ENCODE peak calls at places on chromosome 3, in seven cellular contexts. I, N, M, Y, C, T and G are unnamed samples. For H3K4me1, the result is how much of the 10 kb centered on the place peaks cover.

GRCh38 chr3:25910997-25911396 is 121.1 kb downstream of the OXSM start:
- DNase-seq in I (no peak), N (no peak), M (peak), Y (no peak), C (peak), T (peak), G (no peak)

GRCh38 chr3:177284383-177284881 is 87.2 kb upstream of the TBL1XR1 start:
- DNase-seq in I (no peak), N (no peak), M (peak), Y (no peak), C (peak), T (peak), G (no peak)

GRCh38 chr3:20185364-20185732 is 658 bp downstream of the SGO1 start:
- DNase-seq in I (no peak), N (no peak), M (no peak), Y (no peak), C (peak), T (no peak), G (no peak)

GRCh38 chr3:70974752-70975151 is 608.8 kb downstream of the FOXP1 start:
- DNase-seq in I (no peak), N (no peak), M (no peak), Y (no peak), C (no peak), T (no peak), G (no peak)

GRCh38 chr3:195731356-195731960 is 10.7 kb downstream of the MUC20 start:
- DNase-seq in I (peak), N (no peak), M (no peak), Y (no peak), C (no peak), T (no peak), G (peak)

GRCh38 chr3:156356537-156357363 is 198.2 kb downstream of the SSR3 start:
- DNase-seq in I (no peak), N (no peak), M (no peak), Y (no peak), C (no peak), T (no peak), G (no peak)

GRCh38 chr3:184466413-184466960 is 86.6 kb downstream of the CHRD start:
- DNase-seq in I (peak), N (no peak), M (no peak), Y (no peak), C (no peak), T (no peak), G (no peak)

GRCh38 chr3:42790714-42791229 is 13.5 kb downstream of the HIGD1A start:
- DNase-seq in I (no peak), N (no peak), M (no peak), Y (no peak), C (no peak), T (no peak), G (no peak)

GRCh38 chr3:178295257-178295912 is 240.9 kb upstream of the KCNMB2 start:
- DNase-seq in I (no peak), N (no peak), M (no peak), Y (no peak), C (no peak), T (peak), G (no peak)

GRCh38 chr3:98791341-98792325 is 28.5 kb downstream of the ST3GAL6 start:
- DNase-seq in I (no peak), N (no peak), M (no peak), Y (no peak), C (no peak), T (no peak), G (no peak)

GRCh38 chr3:8490079-8490552 is 11.5 kb upstream of the LMCD1 start:
- DNase-seq in I (no peak), N (no peak), M (no peak), Y (no peak), C (peak), T (no peak), G (no peak)

GRCh38 chr3:105362021-105362665 is 4.6 kb upstream of the ALCAM start:
- DNase-seq in I (no peak), N (no peak), M (no peak), Y (no peak), C (no peak), T (no peak), G (no peak)
- TF ChIP-seq POLR2A in I (no peak), N (no peak), M (no peak), Y (no peak), C (no peak), T (no peak), G (no peak)

DNA sequence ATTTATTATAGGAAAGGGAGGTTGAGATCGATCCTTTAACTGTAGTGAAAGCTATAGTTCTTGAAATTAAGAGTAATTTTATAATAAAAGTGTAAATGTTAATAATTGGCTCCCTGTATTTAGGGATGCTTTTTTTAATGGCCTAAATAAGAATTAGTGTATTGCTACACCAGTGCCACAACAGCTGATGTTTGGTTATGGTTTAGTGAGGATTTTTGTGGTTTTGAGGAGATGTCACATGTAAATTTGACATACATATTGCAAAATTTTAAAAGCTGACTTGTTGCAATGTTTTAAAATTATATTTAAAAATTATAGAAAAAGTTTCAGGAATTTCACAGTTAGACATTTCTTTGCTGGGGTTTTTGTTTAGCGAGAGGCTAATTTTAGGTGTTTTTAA is 3.9 kb downstream of the TSC22D2 start:
- DNase-seq in I (no peak), N (no peak), M (no peak), Y (no peak), C (no peak), T (no peak), G (no peak)
- H3K4me1 ChIP-seq in I (under half), N (under half), M (under half), Y (under half), C (under half), T (under half), G (under half)

DNA sequence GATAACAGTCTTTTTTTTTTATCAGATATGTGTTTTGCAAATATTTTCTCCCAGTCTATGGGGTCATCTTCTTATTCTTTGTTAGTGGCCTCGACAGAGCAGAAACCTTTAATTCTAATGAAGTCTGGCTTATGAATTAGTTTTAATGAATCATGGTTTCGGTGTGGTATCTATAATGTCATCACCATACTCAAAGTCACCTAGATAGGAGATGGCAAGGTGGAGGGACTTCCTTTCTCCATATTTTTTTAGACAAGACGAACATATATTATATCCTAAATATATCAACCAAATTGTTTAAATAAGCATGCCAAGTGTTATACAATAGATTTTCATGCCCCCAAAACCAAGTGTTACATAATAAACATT is 60.4 kb downstream of the CD200 start:
- DNase-seq in I (no peak), N (no peak), M (no peak), Y (no peak), C (no peak), T (no peak), G (no peak)
- H3K27ac ChIP-seq in I (no peak), N (peak), M (no peak), Y (peak), C (no peak), T (no peak), G (no peak)

GRCh38 chr3:46693038-46693896 is at the start of gene ALS2CL:
- DNase-seq in I (peak), N (peak), M (no peak), Y (peak), C (peak), T (no peak), G (peak)
- TF ChIP-seq POLR2A in I (peak), N (no peak), M (no peak), Y (no peak), C (peak), T (no peak), G (peak)

DNA sequence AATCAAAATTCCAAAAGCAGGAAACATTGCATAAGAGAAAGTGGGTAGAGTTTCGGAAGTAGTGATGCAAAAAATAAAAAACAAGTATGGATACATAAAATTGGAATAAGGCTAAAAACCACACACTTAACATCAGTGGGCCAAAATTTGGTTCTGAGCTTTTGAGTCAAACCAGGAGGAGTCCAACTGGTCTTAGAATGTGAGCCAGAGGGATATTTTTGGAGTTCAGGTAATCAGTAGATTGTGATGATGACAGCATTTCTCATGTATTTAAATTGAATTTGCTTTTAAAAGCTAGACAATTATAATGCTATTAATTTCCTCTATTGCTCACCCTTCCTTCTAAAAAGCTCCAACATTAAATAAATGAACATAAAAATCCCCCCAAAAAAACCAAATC is 38.2 kb upstream of the CHST2 start:
- DNase-seq in I (no peak), N (no peak), M (no peak), Y (no peak), C (no peak), T (no peak), G (no peak)
- H3K4me1 ChIP-seq in I (under half), N (under half), M (under half), Y (under half), C (under half), T (under half), G (under half)

DNA sequence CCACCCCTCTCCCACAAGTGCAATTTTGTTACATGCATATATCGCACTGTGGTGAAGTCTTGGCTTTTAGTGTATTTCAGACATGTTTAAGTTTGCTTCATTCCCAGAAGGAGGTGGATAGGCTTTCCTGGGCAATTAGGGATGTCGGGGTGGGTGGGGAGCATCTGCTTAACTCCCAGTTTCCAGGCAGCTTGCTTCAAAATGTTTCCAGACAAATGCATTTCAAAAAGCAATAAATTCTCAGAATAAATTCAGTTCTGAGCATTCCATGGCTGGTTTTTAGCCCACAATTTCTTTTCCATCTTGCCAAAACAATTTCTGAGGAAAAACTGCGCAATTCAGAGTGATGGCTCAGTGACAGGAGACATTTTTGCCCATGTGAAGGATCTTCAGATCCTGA is 227.6 kb upstream of the ZPLD1 start:
- DNase-seq in I (no peak), N (no peak), M (no peak), Y (no peak), C (no peak), T (no peak), G (no peak)
- H3K27ac ChIP-seq in I (no peak), N (peak), M (no peak), Y (peak), C (peak), T (no peak), G (no peak)

DNA sequence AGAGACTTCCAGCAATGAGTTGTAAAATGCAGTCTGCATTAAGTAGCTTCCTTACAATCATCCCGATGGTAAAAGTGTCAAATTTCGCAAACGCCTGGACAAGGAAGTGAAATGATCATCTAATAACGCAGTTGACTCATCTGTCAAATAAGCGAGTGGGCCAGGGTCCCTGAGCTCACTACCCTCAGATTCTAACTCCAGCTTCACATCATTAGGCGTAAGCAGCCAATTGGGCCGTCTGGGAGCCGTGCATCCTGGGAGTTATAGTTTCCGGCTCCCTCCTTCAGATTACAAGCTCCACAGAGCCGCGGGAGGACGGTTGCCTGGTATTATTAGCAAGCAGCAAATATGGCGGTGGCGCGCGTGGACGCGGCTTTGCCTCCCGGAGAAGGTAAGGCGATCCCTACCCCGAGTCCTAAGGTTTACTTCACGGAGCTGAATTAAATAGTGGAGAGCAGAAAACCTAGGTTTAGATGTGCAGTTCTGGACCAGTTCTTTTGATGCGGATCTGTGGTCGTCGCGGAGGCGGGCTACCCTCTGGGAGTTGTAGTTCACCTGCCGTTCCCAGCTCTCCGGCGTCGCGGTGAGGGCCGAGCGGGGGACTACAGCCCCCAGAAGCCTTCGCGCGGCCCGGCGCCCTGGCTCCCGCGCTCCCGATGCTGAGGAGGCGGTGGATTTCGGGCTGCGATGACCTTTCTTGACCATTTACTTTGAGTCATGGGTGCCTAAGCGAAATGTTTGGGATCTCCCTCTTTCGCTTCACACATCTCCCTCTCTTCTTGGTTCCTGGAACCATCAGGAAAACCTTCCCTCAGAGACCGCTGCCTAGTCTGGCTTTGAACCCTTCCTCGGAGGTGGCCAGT is at the start of gene CEP97:
- DNase-seq in I (peak), N (peak), M (peak), Y (peak), C (peak), T (peak), G (peak)
- TF ChIP-seq POLR2A in I (peak), N (no peak), M (peak), Y (no peak), C (peak), T (no peak), G (no peak)

GRCh38 chr3:39208463-39209055 is 16.2 kb upstream of the XIRP1 start:
- DNase-seq in I (no peak), N (no peak), M (peak), Y (peak), C (peak), T (peak), G (peak)

GRCh38 chr3:39207361-39208192 is 15.2 kb upstream of the XIRP1 start:
- DNase-seq in I (no peak), N (no peak), M (no peak), Y (no peak), C (no peak), T (no peak), G (no peak)

GRCh38 chr3:39203862-39204261 is 11.5 kb upstream of the XIRP1 start:
- DNase-seq in I (no peak), N (no peak), M (no peak), Y (no peak), C (no peak), T (no peak), G (no peak)

GRCh38 chr3:39205131-39205530 is 12.7 kb upstream of the XIRP1 start:
- DNase-seq in I (no peak), N (no peak), M (no peak), Y (no peak), C (no peak), T (no peak), G (no peak)

GRCh38 chr3:39205919-39206516 is 13.6 kb upstream of the XIRP1 start:
- DNase-seq in I (no peak), N (no peak), M (no peak), Y (no peak), C (no peak), T (no peak), G (no peak)
- H3K4me1 ChIP-seq in I (under half), N (under half), M (under half), Y (under half), C (under half), T (under half), G (under half)

DNA sequence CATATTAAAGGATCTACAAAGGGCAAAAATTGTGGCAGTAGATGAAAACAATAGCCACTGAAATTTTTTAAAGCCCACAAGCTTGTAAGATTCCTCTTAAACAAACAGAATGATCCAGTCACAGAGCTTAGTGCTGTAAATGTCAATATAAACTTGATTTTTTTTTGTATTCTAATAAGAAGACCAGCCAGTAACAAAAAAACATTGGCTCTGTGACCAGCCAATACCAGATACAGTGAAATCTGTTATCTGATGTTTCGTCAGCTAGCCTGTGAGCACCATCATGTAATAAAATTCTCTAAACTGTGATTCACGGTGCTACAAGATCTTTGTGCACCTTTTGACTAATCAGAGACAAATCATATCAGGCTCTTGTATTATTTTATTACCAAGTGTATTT is 72.2 kb downstream of the FILIP1L start:
- DNase-seq in I (no peak), N (no peak), M (no peak), Y (no peak), C (peak), T (no peak), G (no peak)
- H3K27ac ChIP-seq in I (peak), N (peak), M (peak), Y (peak), C (peak), T (peak), G (peak)

DNA sequence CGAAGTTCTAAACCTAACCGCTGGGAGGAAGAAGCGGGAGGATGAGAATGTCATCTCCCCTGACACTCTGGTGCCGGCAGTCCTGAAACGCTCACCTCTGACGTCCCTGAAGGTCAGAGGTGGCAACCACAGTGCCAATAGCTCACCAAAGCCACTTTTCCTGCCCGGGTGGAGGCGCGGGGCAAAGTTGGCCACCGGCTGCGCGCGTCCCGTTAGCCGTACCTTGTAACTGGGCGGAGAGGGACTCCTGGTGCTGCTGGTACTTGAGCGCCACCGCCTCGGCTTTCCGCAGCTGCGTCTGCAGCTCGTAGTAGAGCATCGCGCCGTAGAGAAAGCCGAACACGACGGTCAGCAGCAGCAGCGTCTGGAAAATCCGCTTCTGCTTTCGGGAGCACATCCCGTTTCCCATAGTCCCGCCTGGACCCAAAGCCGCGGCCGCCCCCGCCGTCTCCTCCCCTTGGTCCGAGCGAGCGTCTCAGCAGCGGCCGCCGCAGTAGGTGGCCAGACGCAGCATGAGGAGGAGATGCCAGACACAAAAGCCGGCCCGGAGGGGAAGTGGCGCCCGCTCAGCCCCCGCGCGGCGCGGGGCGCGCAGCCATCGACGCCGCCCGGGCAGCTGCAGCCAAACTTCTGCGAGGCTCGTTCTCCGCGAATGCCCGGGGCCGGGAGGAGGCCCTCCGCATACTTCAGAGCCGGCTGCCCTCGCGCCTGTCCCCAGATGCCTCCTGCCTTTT is 680 bp downstream of the GOLIM4 start:
- DNase-seq in I (peak), N (peak), M (peak), Y (peak), C (peak), T (peak), G (peak)
- TF ChIP-seq POLR2A in I (no peak), N (no peak), M (no peak), Y (no peak), C (peak), T (no peak), G (peak)